ENCODE peak calls at places on chromosomes 11 and 22, in eight cellular contexts. C is heart left ventricle, N is fibroblast of lung, O is tibial nerve, Y is cardiac muscle cell, U is prostate gland, G is AG04450, J is adrenal gland. Z is an unnamed sample.

GRCh38 chr11:119756169-119756568 is 27.2 kb upstream of the NECTIN1 start:
- DNase-seq in C (no peak), N (no peak), O (no peak), Y (no peak), U (no peak), G (no peak), J (no peak), Z (no peak)

GRCh38 chr11:13260963-13261599 is 16.5 kb upstream of the BMAL1 start:
- DNase-seq in C (peak; percentile 41), N (peak; percentile 46), O (no peak), Y (no peak), U (no peak), G (no peak), J (peak; percentile 68), Z (no peak)

GRCh38 chr11:98955551-98955950 is 65.2 kb upstream of the CNTN5 start:
- DNase-seq in C (no peak), N (no peak), O (no peak), Y (no peak), U (no peak), G (no peak), J (no peak), Z (no peak)

GRCh38 chr22:49295851-49296560 is 531.7 kb downstream of the BRD1 start:
- DNase-seq in C (no peak), N (no peak), O (no peak), Y (no peak), U (no peak), G (no peak), J (no peak), Z (peak; percentile 15)

GRCh38 chr11:113623114-113623513 is 83.0 kb downstream of the TMPRSS5 start:
- DNase-seq in C (no peak), N (peak; percentile 82), O (no peak), Y (no peak), U (no peak), G (no peak), J (no peak), Z (no peak)

GRCh38 chr11:108938604-108939003 is 273.7 kb downstream of the DDX10 start:
- DNase-seq in C (no peak), N (peak; percentile 45), O (no peak), Y (no peak), U (no peak), G (no peak), J (no peak), Z (no peak)

GRCh38 chr11:8937159-8937558 is 4.4 kb upstream of the C11orf16 start:
- DNase-seq in C (no peak), N (no peak), O (no peak), Y (no peak), U (no peak), G (no peak), J (no peak), Z (no peak)

GRCh38 chr11:8863838-8864237 is 47.2 kb upstream of the AKIP1 start:
- DNase-seq in C (no peak), N (peak; percentile 75), O (no peak), Y (no peak), U (no peak), G (no peak), J (no peak), Z (no peak)

GRCh38 chr11:107780775-107781174 is 68.9 kb upstream of the SLN start:
- DNase-seq in C (no peak), N (no peak), O (no peak), Y (no peak), U (no peak), G (no peak), J (no peak), Z (no peak)

GRCh38 chr22:32771761-32772160 is 29.7 kb upstream of the TIMP3 start:
- DNase-seq in C (no peak), N (no peak), O (no peak), Y (no peak), U (no peak), G (no peak), J (no peak), Z (no peak)

GRCh38 chr11:33665666-33666065 is 35.0 kb downstream of the C11orf91 start:
- DNase-seq in C (no peak), N (no peak), O (no peak), Y (no peak), U (no peak), G (no peak), J (no peak), Z (no peak)

GRCh38 chr11:18736590-18737148 is 10.7 kb upstream of the IGSF22 start:
- DNase-seq in C (no peak), N (no peak), O (no peak), Y (no peak), U (no peak), G (no peak), J (no peak), Z (peak; percentile 76)

GRCh38 chr22:49016909-49017768 is 810.5 kb downstream of the BRD1 start:
- DNase-seq in C (peak; percentile 5), N (no peak), O (peak; percentile 9), Y (no peak), U (no peak), G (no peak), J (no peak), Z (peak; percentile 37)

GRCh38 chr22:30396871-30397655 is at the start of gene SEC14L2:
- DNase-seq in C (peak; percentile 49), N (peak; percentile 49), O (peak; percentile 44), Y (peak; percentile 60), U (peak; percentile 79), G (no peak), J (peak; percentile 62), Z (peak; percentile 86)

GRCh38 chr11:117945047-117945820 is 16.0 kb upstream of the TMPRSS13 start:
- DNase-seq in C (no peak), N (no peak), O (no peak), Y (no peak), U (no peak), G (no peak), J (no peak), Z (peak; percentile 56)

GRCh38 chr11:68117896-68118470 is 3.2 kb downstream of the CHKA start:
- DNase-seq in C (no peak), N (peak; percentile 40), O (no peak), Y (peak; percentile 88), U (no peak), G (no peak), J (no peak), Z (peak; percentile 70)

GRCh38 chr22:18997925-18998315 is 61.8 kb upstream of the PRODH start:
- DNase-seq in C (no peak), N (no peak), O (no peak), Y (no peak), U (no peak), G (no peak), J (no peak), Z (peak; percentile 74)

GRCh38 chr11:8772571-8772970 is 90.0 kb downstream of the RPL27A start:
- DNase-seq in C (no peak), N (no peak), O (no peak), Y (no peak), U (no peak), G (no peak), J (no peak), Z (no peak)

GRCh38 chr11:28969832-28970231 is 861.6 kb downstream of the METTL15 start:
- DNase-seq in C (no peak), N (no peak), O (no peak), Y (no peak), U (no peak), G (no peak), J (no peak), Z (peak; percentile 60)

GRCh38 chr22:33867118-33867863 is 53.0 kb downstream of the LARGE1 start:
- DNase-seq in C (no peak), N (peak; percentile 26), O (no peak), Y (no peak), U (no peak), G (no peak), J (no peak), Z (no peak)

GRCh38 chr22:33865996-33866395 is 54.3 kb downstream of the LARGE1 start:
- DNase-seq in C (no peak), N (no peak), O (no peak), Y (no peak), U (no peak), G (no peak), J (no peak), Z (no peak)

GRCh38 chr22:33865248-33865647 is 55.0 kb downstream of the LARGE1 start:
- DNase-seq in C (no peak), N (no peak), O (no peak), Y (no peak), U (no peak), G (no peak), J (no peak), Z (no peak)

GRCh38 chr22:33864723-33865130 is 55.5 kb downstream of the LARGE1 start:
- DNase-seq in C (peak; percentile 46), N (no peak), O (no peak), Y (no peak), U (no peak), G (no peak), J (peak; percentile 26), Z (no peak)

DNA sequence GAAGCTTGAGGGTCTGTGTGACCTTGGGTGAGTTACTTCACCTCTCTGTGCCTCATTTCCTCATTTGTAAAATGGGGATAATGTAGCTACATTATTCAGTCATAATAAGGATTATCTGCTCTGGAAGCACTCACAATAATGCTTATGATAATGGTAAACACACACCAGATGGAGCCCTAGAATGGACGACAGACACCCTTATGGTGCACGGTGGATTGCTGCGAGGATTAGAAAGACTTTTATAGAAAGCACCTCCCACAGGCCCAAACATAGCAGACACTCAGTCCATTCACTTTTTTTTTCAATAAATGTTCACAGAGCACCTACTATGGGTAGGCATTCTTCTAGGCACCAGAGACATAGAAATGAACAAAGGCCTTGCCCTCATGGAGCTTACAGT is 53.8 kb downstream of the LARGE1 start:
- DNase-seq in C (no peak), N (no peak), O (no peak), Y (no peak), U (no peak), G (no peak), J (no peak), Z (no peak)
- H3K27ac ChIP-seq in C (peak overlapping the region; percentile 88), N (peak overlapping the region; percentile 88), O (peak overlapping the region; percentile 85), Y (no peak overlapping the region), U (no peak overlapping the region), G (peak overlapping the region; percentile 48), J (peak overlapping the region; percentile 42), Z (no peak overlapping the region)

GRCh38 chr11:31799036-31799793 is 11.9 kb downstream of the PAX6 start:
- DNase-seq in C (no peak), N (no peak), O (no peak), Y (no peak), U (no peak), G (no peak), J (no peak), Z (peak; percentile 55)
- H3K4me3 ChIP-seq in C (no peak overlapping the region), N (no peak overlapping the region), O (no peak overlapping the region), Y (no peak overlapping the region), U (no peak overlapping the region), G (no peak overlapping the region), J (no peak overlapping the region), Z (peak overlapping the region; percentile 59)

DNA sequence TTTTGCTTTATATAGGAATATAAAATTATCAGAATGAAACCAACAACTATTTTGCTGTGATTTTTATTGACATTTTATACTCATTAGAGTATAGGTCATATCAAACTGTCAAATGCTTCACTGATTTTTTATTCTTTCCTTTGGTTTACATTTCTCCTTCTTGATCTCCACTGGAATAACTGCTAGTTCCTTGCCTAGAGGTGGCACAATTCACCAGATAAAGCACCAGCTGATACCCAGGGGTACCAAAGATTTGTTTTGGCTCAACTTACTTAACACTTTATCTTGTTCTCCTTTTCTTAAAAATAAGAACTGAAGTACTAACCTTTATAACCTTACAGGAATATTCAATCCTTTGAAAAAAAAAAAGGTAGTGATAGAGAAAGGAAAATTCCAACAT is 725.1 kb upstream of the CHORDC1 start:
- DNase-seq in C (no peak), N (no peak), O (no peak), Y (no peak), U (no peak), G (no peak), J (no peak), Z (no peak)
- TF ChIP-seq CTCF in C (no peak), N (no peak), O (no peak), Y (no peak), U (no peak), G (no peak), J (no peak), Z (peak; percentile 50)

GRCh38 chr11:102230186-102230585 is 87.1 kb upstream of the BIRC3 start:
- DNase-seq in C (no peak), N (no peak), O (no peak), Y (no peak), U (no peak), G (no peak), J (no peak), Z (no peak)
- H3K27ac ChIP-seq in C (no peak overlapping the region), N (no peak overlapping the region), O (no peak overlapping the region), Y (peak overlapping the region; percentile 78), U (no peak overlapping the region), G (no peak overlapping the region), J (peak overlapping the region; percentile 66), Z (no peak overlapping the region)